ENCODE peak calls at places on chromosomes 13 and 19, in ten cellular contexts. One of them, this sample, is unnamed.
A peak's percentile ranks its signal among the peaks of the same experiment; 100 is the strongest.

GRCh38 chr13:102517959-102518358 is 78.8 kb upstream of the TPP2 start:
- DNase-seq in mucosa of descending colon: no peak
- DNase-seq in endodermal cell: no peak
- DNase-seq in sigmoid colon: no peak
- DNase-seq in Peyer's patch: no peak
- DNase-seq in cardiac muscle cell: no peak
- DNase-seq in OCI-LY7: no peak
- DNase-seq in AG10803: no peak
- DNase-seq in keratinocyte: no peak
- DNase-seq in heart right ventricle: no peak
- DNase-seq in this sample: no peak

GRCh38 chr19:41877490-41877876 is 404 bp downstream of the CD79A start:
- DNase-seq in heart right ventricle: no peak
- DNase-seq in OCI-LY7: peak; percentile 93
- DNase-seq in Peyer's patch: peak; percentile 80
- DNase-seq in keratinocyte: no peak
- DNase-seq in endodermal cell: no peak
- DNase-seq in cardiac muscle cell: no peak
- DNase-seq in sigmoid colon: no peak
- DNase-seq in AG10803: no peak
- DNase-seq in mucosa of descending colon: no peak
- DNase-seq in this sample: no peak

GRCh38 chr19:48746738-48747575 is at the start of gene IZUMO1:
- DNase-seq in OCI-LY7: peak; percentile 77
- DNase-seq in heart right ventricle: peak; percentile 79
- DNase-seq in mucosa of descending colon: peak; percentile 50
- DNase-seq in cardiac muscle cell: peak; percentile 82
- DNase-seq in keratinocyte: no peak
- DNase-seq in sigmoid colon: peak; percentile 84
- DNase-seq in endodermal cell: peak; percentile 95
- DNase-seq in Peyer's patch: peak; percentile 73
- DNase-seq in AG10803: peak; percentile 67
- DNase-seq in this sample: peak; percentile 33

GRCh38 chr19:8322638-8322997 is 1.3 kb downstream of the RPS28 start:
- DNase-seq in keratinocyte: no peak
- DNase-seq in heart right ventricle: no peak
- DNase-seq in sigmoid colon: no peak
- DNase-seq in OCI-LY7: no peak
- DNase-seq in Peyer's patch: no peak
- DNase-seq in mucosa of descending colon: no peak
- DNase-seq in endodermal cell: no peak
- DNase-seq in AG10803: no peak
- DNase-seq in cardiac muscle cell: no peak
- DNase-seq in this sample: no peak

GRCh38 chr13:33494596-33495214 is 209.2 kb upstream of the STARD13 start:
- DNase-seq in AG10803: peak; percentile 77
- DNase-seq in sigmoid colon: no peak
- DNase-seq in Peyer's patch: no peak
- DNase-seq in OCI-LY7: no peak
- DNase-seq in endodermal cell: no peak
- DNase-seq in cardiac muscle cell: no peak
- DNase-seq in keratinocyte: peak; percentile 36
- DNase-seq in heart right ventricle: no peak
- DNase-seq in mucosa of descending colon: no peak
- DNase-seq in this sample: peak; percentile 79

GRCh38 chr13:75324413-75324940 is 157.5 kb downstream of the TBC1D4 start:
- DNase-seq in Peyer's patch: no peak
- DNase-seq in endodermal cell: no peak
- DNase-seq in AG10803: no peak
- DNase-seq in mucosa of descending colon: no peak
- DNase-seq in sigmoid colon: no peak
- DNase-seq in cardiac muscle cell: no peak
- DNase-seq in heart right ventricle: no peak
- DNase-seq in OCI-LY7: no peak
- DNase-seq in keratinocyte: no peak
- DNase-seq in this sample: no peak

GRCh38 chr19:6071840-6072239 is 38.5 kb downstream of the RFX2 start:
- DNase-seq in endodermal cell: no peak
- DNase-seq in OCI-LY7: no peak
- DNase-seq in keratinocyte: no peak
- DNase-seq in cardiac muscle cell: no peak
- DNase-seq in mucosa of descending colon: no peak
- DNase-seq in heart right ventricle: no peak
- DNase-seq in sigmoid colon: no peak
- DNase-seq in AG10803: peak; percentile 48
- DNase-seq in Peyer's patch: no peak
- DNase-seq in this sample: no peak

GRCh38 chr13:27168086-27168485 is 3.5 kb downstream of the USP12 start:
- DNase-seq in mucosa of descending colon: no peak
- DNase-seq in cardiac muscle cell: no peak
- DNase-seq in AG10803: no peak
- DNase-seq in heart right ventricle: no peak
- DNase-seq in keratinocyte: no peak
- DNase-seq in Peyer's patch: no peak
- DNase-seq in sigmoid colon: peak; percentile 69
- DNase-seq in endodermal cell: no peak
- DNase-seq in OCI-LY7: no peak
- DNase-seq in this sample: no peak

GRCh38 chr19:309206-309565 is 18.0 kb upstream of the PLPP2 start:
- DNase-seq in keratinocyte: no peak
- DNase-seq in sigmoid colon: no peak
- DNase-seq in endodermal cell: no peak
- DNase-seq in cardiac muscle cell: no peak
- DNase-seq in AG10803: no peak
- DNase-seq in OCI-LY7: no peak
- DNase-seq in mucosa of descending colon: no peak
- DNase-seq in heart right ventricle: no peak
- DNase-seq in Peyer's patch: peak; percentile 36
- DNase-seq in this sample: no peak

GRCh38 chr19:35742121-35742724 is at the start of gene IGFLR1:
- DNase-seq in cardiac muscle cell: no peak
- DNase-seq in heart right ventricle: no peak
- DNase-seq in OCI-LY7: peak; percentile 75
- DNase-seq in keratinocyte: no peak
- DNase-seq in sigmoid colon: no peak
- DNase-seq in mucosa of descending colon: no peak
- DNase-seq in Peyer's patch: peak; percentile 83
- DNase-seq in AG10803: no peak
- DNase-seq in endodermal cell: no peak
- DNase-seq in this sample: no peak

GRCh38 chr19:17610384-17610783 is 54.9 kb downstream of the COLGALT1 start:
- DNase-seq in cardiac muscle cell: no peak
- DNase-seq in heart right ventricle: no peak
- DNase-seq in mucosa of descending colon: no peak
- DNase-seq in keratinocyte: no peak
- DNase-seq in AG10803: no peak
- DNase-seq in sigmoid colon: no peak
- DNase-seq in endodermal cell: no peak
- DNase-seq in Peyer's patch: no peak
- DNase-seq in OCI-LY7: peak; percentile 81
- DNase-seq in this sample: no peak

GRCh38 chr13:93700115-93700514 is 473.5 kb downstream of the GPC6 start:
- DNase-seq in cardiac muscle cell: no peak
- DNase-seq in AG10803: no peak
- DNase-seq in keratinocyte: no peak
- DNase-seq in Peyer's patch: no peak
- DNase-seq in sigmoid colon: no peak
- DNase-seq in heart right ventricle: no peak
- DNase-seq in mucosa of descending colon: no peak
- DNase-seq in endodermal cell: no peak
- DNase-seq in OCI-LY7: no peak
- DNase-seq in this sample: no peak

GRCh38 chr19:10230155-10230903 is 802 bp downstream of the S1PR2 start:
- DNase-seq in sigmoid colon: peak; percentile 80
- DNase-seq in cardiac muscle cell: peak; percentile 76
- DNase-seq in keratinocyte: no peak
- DNase-seq in Peyer's patch: peak; percentile 70
- DNase-seq in OCI-LY7: no peak
- DNase-seq in mucosa of descending colon: peak; percentile 66
- DNase-seq in endodermal cell: peak; percentile 87
- DNase-seq in AG10803: peak; percentile 48
- DNase-seq in heart right ventricle: peak; percentile 56
- DNase-seq in this sample: no peak

GRCh38 chr13:81017525-81018152 is 676.7 kb upstream of the SPRY2 start:
- DNase-seq in Peyer's patch: no peak
- DNase-seq in AG10803: peak; percentile 34
- DNase-seq in cardiac muscle cell: peak; percentile 67
- DNase-seq in sigmoid colon: no peak
- DNase-seq in keratinocyte: no peak
- DNase-seq in heart right ventricle: no peak
- DNase-seq in OCI-LY7: peak; percentile 46
- DNase-seq in mucosa of descending colon: no peak
- DNase-seq in endodermal cell: no peak
- DNase-seq in this sample: no peak

GRCh38 chr19:50314724-50315700 is 14.2 kb downstream of the KCNC3 start:
- DNase-seq in Peyer's patch: no peak
- DNase-seq in OCI-LY7: no peak
- DNase-seq in AG10803: no peak
- DNase-seq in sigmoid colon: no peak
- DNase-seq in keratinocyte: no peak
- DNase-seq in heart right ventricle: no peak
- DNase-seq in endodermal cell: peak; percentile 84
- DNase-seq in mucosa of descending colon: no peak
- DNase-seq in cardiac muscle cell: peak; percentile 28
- DNase-seq in this sample: no peak

GRCh38 chr13:48320396-48320790 is 16.8 kb downstream of the RB1 start:
- DNase-seq in keratinocyte: no peak
- DNase-seq in mucosa of descending colon: no peak
- DNase-seq in OCI-LY7: no peak
- DNase-seq in Peyer's patch: no peak
- DNase-seq in cardiac muscle cell: no peak
- DNase-seq in sigmoid colon: no peak
- DNase-seq in endodermal cell: no peak
- DNase-seq in heart right ventricle: no peak
- DNase-seq in AG10803: no peak
- DNase-seq in this sample: no peak
- H3K4me3 ChIP-seq in keratinocyte: peak overlapping the region; percentile 54
- H3K4me3 ChIP-seq in mucosa of descending colon: no peak overlapping the region
- H3K4me3 ChIP-seq in OCI-LY7: no peak overlapping the region
- H3K4me3 ChIP-seq in Peyer's patch: peak overlapping the region; percentile 15
- H3K4me3 ChIP-seq in cardiac muscle cell: no peak overlapping the region
- H3K4me3 ChIP-seq in sigmoid colon: no peak overlapping the region
- H3K4me3 ChIP-seq in endodermal cell: no peak overlapping the region
- H3K4me3 ChIP-seq in heart right ventricle: peak overlapping the region; percentile 44
- H3K4me3 ChIP-seq in AG10803: peak overlapping the region; percentile 5
- H3K4me3 ChIP-seq in this sample: no peak overlapping the region

GRCh38 chr13:66958611-66959010 is 271.5 kb downstream of the PCDH9 start:
- DNase-seq in heart right ventricle: no peak
- DNase-seq in keratinocyte: no peak
- DNase-seq in OCI-LY7: no peak
- DNase-seq in endodermal cell: no peak
- DNase-seq in Peyer's patch: no peak
- DNase-seq in cardiac muscle cell: no peak
- DNase-seq in AG10803: no peak
- DNase-seq in mucosa of descending colon: no peak
- DNase-seq in sigmoid colon: no peak
- DNase-seq in this sample: no peak

GRCh38 chr13:66965146-66965545 is 265.0 kb downstream of the PCDH9 start:
- DNase-seq in heart right ventricle: no peak
- DNase-seq in Peyer's patch: no peak
- DNase-seq in AG10803: no peak
- DNase-seq in mucosa of descending colon: no peak
- DNase-seq in endodermal cell: no peak
- DNase-seq in sigmoid colon: no peak
- DNase-seq in cardiac muscle cell: no peak
- DNase-seq in keratinocyte: no peak
- DNase-seq in OCI-LY7: no peak
- DNase-seq in this sample: no peak

GRCh38 chr13:66967825-66968597 is 262.1 kb downstream of the PCDH9 start:
- DNase-seq in Peyer's patch: no peak
- DNase-seq in mucosa of descending colon: no peak
- DNase-seq in sigmoid colon: no peak
- DNase-seq in AG10803: no peak
- DNase-seq in OCI-LY7: no peak
- DNase-seq in endodermal cell: no peak
- DNase-seq in heart right ventricle: no peak
- DNase-seq in cardiac muscle cell: no peak
- DNase-seq in keratinocyte: no peak
- DNase-seq in this sample: no peak

GRCh38 chr13:66962953-66963352 is 267.2 kb downstream of the PCDH9 start:
- DNase-seq in Peyer's patch: no peak
- DNase-seq in cardiac muscle cell: no peak
- DNase-seq in keratinocyte: no peak
- DNase-seq in AG10803: no peak
- DNase-seq in heart right ventricle: no peak
- DNase-seq in mucosa of descending colon: no peak
- DNase-seq in sigmoid colon: no peak
- DNase-seq in OCI-LY7: no peak
- DNase-seq in endodermal cell: no peak
- DNase-seq in this sample: no peak
- TF ChIP-seq CTCF in Peyer's patch: no peak
- TF ChIP-seq CTCF in cardiac muscle cell: no peak
- TF ChIP-seq CTCF in keratinocyte: no peak
- TF ChIP-seq CTCF in AG10803: no peak
- TF ChIP-seq CTCF in heart right ventricle: no peak
- TF ChIP-seq CTCF in mucosa of descending colon: no peak
- TF ChIP-seq CTCF in sigmoid colon: no peak
- TF ChIP-seq CTCF in OCI-LY7: no peak
- TF ChIP-seq CTCF in endodermal cell: no peak
- TF ChIP-seq CTCF in this sample: no peak

GRCh38 chr13:73492811-73493210 is 434.0 kb downstream of the KLF5 start:
- DNase-seq in AG10803: no peak
- DNase-seq in keratinocyte: no peak
- DNase-seq in mucosa of descending colon: no peak
- DNase-seq in endodermal cell: no peak
- DNase-seq in Peyer's patch: no peak
- DNase-seq in heart right ventricle: no peak
- DNase-seq in sigmoid colon: no peak
- DNase-seq in cardiac muscle cell: no peak
- DNase-seq in OCI-LY7: no peak
- DNase-seq in this sample: no peak

GRCh38 chr13:73496711-73497110 is 437.9 kb downstream of the KLF5 start:
- DNase-seq in OCI-LY7: no peak
- DNase-seq in Peyer's patch: no peak
- DNase-seq in cardiac muscle cell: no peak
- DNase-seq in endodermal cell: no peak
- DNase-seq in mucosa of descending colon: no peak
- DNase-seq in sigmoid colon: no peak
- DNase-seq in AG10803: no peak
- DNase-seq in keratinocyte: no peak
- DNase-seq in heart right ventricle: no peak
- DNase-seq in this sample: no peak

GRCh38 chr13:73499685-73500084 is 440.9 kb downstream of the KLF5 start:
- DNase-seq in OCI-LY7: no peak
- DNase-seq in Peyer's patch: no peak
- DNase-seq in sigmoid colon: no peak
- DNase-seq in heart right ventricle: no peak
- DNase-seq in AG10803: no peak
- DNase-seq in mucosa of descending colon: no peak
- DNase-seq in cardiac muscle cell: no peak
- DNase-seq in endodermal cell: no peak
- DNase-seq in keratinocyte: no peak
- DNase-seq in this sample: no peak

GRCh38 chr13:73497430-73497829 is 438.6 kb downstream of the KLF5 start:
- DNase-seq in cardiac muscle cell: no peak
- DNase-seq in AG10803: no peak
- DNase-seq in keratinocyte: peak; percentile 75
- DNase-seq in Peyer's patch: no peak
- DNase-seq in sigmoid colon: no peak
- DNase-seq in endodermal cell: no peak
- DNase-seq in mucosa of descending colon: no peak
- DNase-seq in OCI-LY7: no peak
- DNase-seq in heart right ventricle: no peak
- DNase-seq in this sample: no peak
- H3K4me3 ChIP-seq in cardiac muscle cell: no peak overlapping the region
- H3K4me3 ChIP-seq in AG10803: no peak overlapping the region
- H3K4me3 ChIP-seq in keratinocyte: no peak overlapping the region
- H3K4me3 ChIP-seq in Peyer's patch: no peak overlapping the region
- H3K4me3 ChIP-seq in sigmoid colon: no peak overlapping the region
- H3K4me3 ChIP-seq in endodermal cell: no peak overlapping the region
- H3K4me3 ChIP-seq in mucosa of descending colon: no peak overlapping the region
- H3K4me3 ChIP-seq in OCI-LY7: no peak overlapping the region
- H3K4me3 ChIP-seq in heart right ventricle: no peak overlapping the region
- H3K4me3 ChIP-seq in this sample: no peak overlapping the region

GRCh38 chr13:29937836-29938235 is 87.4 kb upstream of the UBL3 start:
- DNase-seq in OCI-LY7: no peak
- DNase-seq in sigmoid colon: no peak
- DNase-seq in Peyer's patch: no peak
- DNase-seq in mucosa of descending colon: no peak
- DNase-seq in AG10803: no peak
- DNase-seq in heart right ventricle: no peak
- DNase-seq in endodermal cell: no peak
- DNase-seq in cardiac muscle cell: no peak
- DNase-seq in keratinocyte: no peak
- DNase-seq in this sample: no peak
- TF ChIP-seq CTCF in OCI-LY7: no peak
- TF ChIP-seq CTCF in sigmoid colon: no peak
- TF ChIP-seq CTCF in Peyer's patch: no peak
- TF ChIP-seq CTCF in mucosa of descending colon: no peak
- TF ChIP-seq CTCF in AG10803: no peak
- TF ChIP-seq CTCF in heart right ventricle: no peak
- TF ChIP-seq CTCF in endodermal cell: no peak
- TF ChIP-seq CTCF in cardiac muscle cell: no peak
- TF ChIP-seq CTCF in keratinocyte: no peak
- TF ChIP-seq CTCF in this sample: no peak